ENCODE peak calls at places on chromosomes 4 and X, in nine cellular contexts. One of them, this sample, is unnamed.

GRCh38 chr4:4343038-4343437 is 43.9 kb upstream of the NSG1 start:
- DNase-seq in stomach: no peak
- DNase-seq in GM23338: no peak
- DNase-seq in upper lobe of left lung: no peak
- DNase-seq in suprapubic skin: no peak
- DNase-seq in prostate gland: no peak
- DNase-seq in SK-N-SH: no peak
- DNase-seq in transverse colon: no peak
- DNase-seq in breast epithelium: no peak
- DNase-seq in this sample: no peak

GRCh38 chr4:45442466-45442865 is 681.4 kb downstream of the GABRG1 start:
- DNase-seq in GM23338: peak; percentile 51
- DNase-seq in upper lobe of left lung: no peak
- DNase-seq in transverse colon: no peak
- DNase-seq in stomach: no peak
- DNase-seq in suprapubic skin: no peak
- DNase-seq in breast epithelium: no peak
- DNase-seq in SK-N-SH: peak; percentile 21
- DNase-seq in prostate gland: no peak
- DNase-seq in this sample: no peak

GRCh38 chr4:84264652-84265051 is 234.4 kb downstream of the NKX6-1 start:
- DNase-seq in breast epithelium: no peak
- DNase-seq in transverse colon: no peak
- DNase-seq in GM23338: no peak
- DNase-seq in upper lobe of left lung: no peak
- DNase-seq in prostate gland: no peak
- DNase-seq in SK-N-SH: no peak
- DNase-seq in suprapubic skin: no peak
- DNase-seq in stomach: no peak
- DNase-seq in this sample: no peak

GRCh38 chr4:88893961-88894360 is 163.0 kb downstream of the FAM13A start:
- DNase-seq in GM23338: no peak
- DNase-seq in SK-N-SH: no peak
- DNase-seq in transverse colon: no peak
- DNase-seq in upper lobe of left lung: no peak
- DNase-seq in breast epithelium: no peak
- DNase-seq in stomach: no peak
- DNase-seq in suprapubic skin: no peak
- DNase-seq in prostate gland: no peak
- DNase-seq in this sample: no peak

GRCh38 chrX:72088761-72089160 is 43.0 kb downstream of the RTL5 start:
- DNase-seq in suprapubic skin: no peak
- DNase-seq in GM23338: no peak
- DNase-seq in transverse colon: no peak
- DNase-seq in stomach: no peak
- DNase-seq in breast epithelium: no peak
- DNase-seq in prostate gland: no peak
- DNase-seq in upper lobe of left lung: no peak
- DNase-seq in SK-N-SH: no peak
- DNase-seq in this sample: no peak

GRCh38 chr4:5758741-5759140 is 47.7 kb downstream of the EVC start:
- DNase-seq in GM23338: no peak
- DNase-seq in upper lobe of left lung: no peak
- DNase-seq in prostate gland: no peak
- DNase-seq in stomach: no peak
- DNase-seq in SK-N-SH: no peak
- DNase-seq in transverse colon: no peak
- DNase-seq in suprapubic skin: no peak
- DNase-seq in breast epithelium: no peak
- DNase-seq in this sample: no peak

GRCh38 chrX:105823092-105823454 is 734 bp downstream of the NRK start:
- DNase-seq in SK-N-SH: peak; percentile 7
- DNase-seq in suprapubic skin: no peak
- DNase-seq in prostate gland: no peak
- DNase-seq in transverse colon: no peak
- DNase-seq in GM23338: no peak
- DNase-seq in breast epithelium: no peak
- DNase-seq in stomach: no peak
- DNase-seq in upper lobe of left lung: no peak
- DNase-seq in this sample: no peak

GRCh38 chrX:65644621-65645287 is 22.7 kb upstream of the MSN start:
- DNase-seq in SK-N-SH: peak; percentile 12
- DNase-seq in transverse colon: peak; percentile 76
- DNase-seq in prostate gland: peak; percentile 75
- DNase-seq in suprapubic skin: peak; percentile 81
- DNase-seq in GM23338: no peak
- DNase-seq in upper lobe of left lung: no peak
- DNase-seq in stomach: peak; percentile 71
- DNase-seq in breast epithelium: peak; percentile 63
- DNase-seq in this sample: no peak

GRCh38 chr4:129167640-129168260 is 71.8 kb downstream of the C4orf33 start:
- DNase-seq in SK-N-SH: no peak
- DNase-seq in GM23338: peak; percentile 80
- DNase-seq in prostate gland: no peak
- DNase-seq in stomach: no peak
- DNase-seq in suprapubic skin: no peak
- DNase-seq in transverse colon: no peak
- DNase-seq in upper lobe of left lung: no peak
- DNase-seq in breast epithelium: no peak
- DNase-seq in this sample: no peak

GRCh38 chrX:23332101-23332887 is 2.4 kb upstream of the PTCHD1 start:
- DNase-seq in stomach: no peak
- DNase-seq in upper lobe of left lung: peak; percentile 46
- DNase-seq in breast epithelium: no peak
- DNase-seq in GM23338: peak; percentile 50
- DNase-seq in SK-N-SH: peak; percentile 47
- DNase-seq in transverse colon: peak; percentile 7
- DNase-seq in prostate gland: peak; percentile 6
- DNase-seq in suprapubic skin: no peak
- DNase-seq in this sample: no peak

GRCh38 chr4:178632415-178632814 is 1190.2 kb upstream of the AGA start:
- DNase-seq in suprapubic skin: no peak
- DNase-seq in stomach: no peak
- DNase-seq in breast epithelium: no peak
- DNase-seq in GM23338: no peak
- DNase-seq in upper lobe of left lung: no peak
- DNase-seq in transverse colon: no peak
- DNase-seq in prostate gland: no peak
- DNase-seq in SK-N-SH: peak; percentile 34
- DNase-seq in this sample: no peak

GRCh38 chr4:89572224-89572858 is 264.6 kb downstream of the SNCA start:
- DNase-seq in GM23338: peak; percentile 10
- DNase-seq in stomach: no peak
- DNase-seq in prostate gland: no peak
- DNase-seq in breast epithelium: no peak
- DNase-seq in suprapubic skin: no peak
- DNase-seq in SK-N-SH: no peak
- DNase-seq in upper lobe of left lung: no peak
- DNase-seq in transverse colon: no peak
- DNase-seq in this sample: no peak

GRCh38 chr4:273312-274017 is 31.8 kb downstream of the ZNF732 start:
- DNase-seq in transverse colon: no peak
- DNase-seq in SK-N-SH: no peak
- DNase-seq in breast epithelium: no peak
- DNase-seq in upper lobe of left lung: no peak
- DNase-seq in prostate gland: no peak
- DNase-seq in stomach: no peak
- DNase-seq in suprapubic skin: no peak
- DNase-seq in GM23338: no peak
- DNase-seq in this sample: no peak

GRCh38 chr4:39030726-39031125 is 1.5 kb downstream of the TMEM156 start:
- DNase-seq in stomach: no peak
- DNase-seq in transverse colon: no peak
- DNase-seq in suprapubic skin: no peak
- DNase-seq in GM23338: no peak
- DNase-seq in prostate gland: no peak
- DNase-seq in breast epithelium: no peak
- DNase-seq in upper lobe of left lung: no peak
- DNase-seq in SK-N-SH: no peak
- DNase-seq in this sample: no peak

GRCh38 chr4:108742451-108742850 is 20.4 kb downstream of the ETNPPL start:
- DNase-seq in upper lobe of left lung: no peak
- DNase-seq in GM23338: no peak
- DNase-seq in SK-N-SH: no peak
- DNase-seq in stomach: no peak
- DNase-seq in suprapubic skin: no peak
- DNase-seq in prostate gland: no peak
- DNase-seq in breast epithelium: no peak
- DNase-seq in transverse colon: no peak
- DNase-seq in this sample: no peak
- TF ChIP-seq POLR2AphosphoS5 in upper lobe of left lung: no peak
- TF ChIP-seq POLR2AphosphoS5 in GM23338: no peak
- TF ChIP-seq POLR2AphosphoS5 in SK-N-SH: no peak
- TF ChIP-seq POLR2AphosphoS5 in stomach: no peak
- TF ChIP-seq POLR2AphosphoS5 in suprapubic skin: no peak
- TF ChIP-seq POLR2AphosphoS5 in prostate gland: no peak
- TF ChIP-seq POLR2AphosphoS5 in breast epithelium: no peak
- TF ChIP-seq POLR2AphosphoS5 in transverse colon: no peak
- TF ChIP-seq POLR2AphosphoS5 in this sample: no peak

DNA sequence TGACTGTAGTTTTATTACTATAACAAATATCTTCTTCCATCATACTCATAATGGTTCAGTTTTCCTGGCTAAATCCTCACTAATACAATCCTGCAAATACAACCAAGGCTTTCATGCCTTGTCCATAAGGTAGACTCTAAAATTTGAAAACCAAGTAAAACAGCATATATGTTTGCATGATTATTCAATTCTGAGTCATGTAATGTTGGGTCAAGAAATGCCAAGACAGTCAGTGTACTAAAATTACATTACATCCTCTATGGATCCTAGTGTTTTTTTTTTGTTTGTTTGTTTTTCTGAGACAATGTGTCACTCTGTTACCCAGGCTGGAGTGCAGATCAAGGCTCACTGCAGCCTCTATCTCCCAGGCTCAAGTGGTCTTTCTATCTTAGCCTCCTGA is 38.6 kb upstream of the TEX13D start:
- DNase-seq in SK-N-SH: no peak
- DNase-seq in prostate gland: no peak
- DNase-seq in GM23338: no peak
- DNase-seq in suprapubic skin: no peak
- DNase-seq in transverse colon: no peak
- DNase-seq in upper lobe of left lung: no peak
- DNase-seq in stomach: no peak
- DNase-seq in breast epithelium: no peak
- DNase-seq in this sample: no peak
- TF ChIP-seq POLR2AphosphoS5 in SK-N-SH: no peak
- TF ChIP-seq POLR2AphosphoS5 in prostate gland: no peak
- TF ChIP-seq POLR2AphosphoS5 in GM23338: no peak
- TF ChIP-seq POLR2AphosphoS5 in suprapubic skin: no peak
- TF ChIP-seq POLR2AphosphoS5 in transverse colon: no peak
- TF ChIP-seq POLR2AphosphoS5 in upper lobe of left lung: no peak
- TF ChIP-seq POLR2AphosphoS5 in stomach: no peak
- TF ChIP-seq POLR2AphosphoS5 in breast epithelium: no peak
- TF ChIP-seq POLR2AphosphoS5 in this sample: no peak

GRCh38 chr4:155587766-155588165 is 78.9 kb upstream of the GUCY1A1 start:
- DNase-seq in upper lobe of left lung: no peak
- DNase-seq in stomach: no peak
- DNase-seq in prostate gland: no peak
- DNase-seq in GM23338: no peak
- DNase-seq in suprapubic skin: no peak
- DNase-seq in breast epithelium: no peak
- DNase-seq in transverse colon: no peak
- DNase-seq in SK-N-SH: no peak
- DNase-seq in this sample: no peak

GRCh38 chr4:155591784-155592567 is 74.7 kb upstream of the GUCY1A1 start:
- DNase-seq in breast epithelium: no peak
- DNase-seq in transverse colon: no peak
- DNase-seq in prostate gland: no peak
- DNase-seq in upper lobe of left lung: no peak
- DNase-seq in stomach: no peak
- DNase-seq in SK-N-SH: no peak
- DNase-seq in GM23338: no peak
- DNase-seq in suprapubic skin: no peak
- DNase-seq in this sample: no peak

GRCh38 chr4:155591201-155591600 is 75.4 kb upstream of the GUCY1A1 start:
- DNase-seq in stomach: no peak
- DNase-seq in transverse colon: no peak
- DNase-seq in prostate gland: no peak
- DNase-seq in suprapubic skin: no peak
- DNase-seq in upper lobe of left lung: no peak
- DNase-seq in breast epithelium: no peak
- DNase-seq in SK-N-SH: no peak
- DNase-seq in GM23338: no peak
- DNase-seq in this sample: no peak

GRCh38 chr4:155590751-155591150 is 75.9 kb upstream of the GUCY1A1 start:
- DNase-seq in transverse colon: no peak
- DNase-seq in SK-N-SH: no peak
- DNase-seq in breast epithelium: no peak
- DNase-seq in upper lobe of left lung: no peak
- DNase-seq in suprapubic skin: no peak
- DNase-seq in prostate gland: no peak
- DNase-seq in stomach: no peak
- DNase-seq in GM23338: no peak
- DNase-seq in this sample: no peak

GRCh38 chr4:155588437-155588836 is 78.2 kb upstream of the GUCY1A1 start:
- DNase-seq in breast epithelium: no peak
- DNase-seq in stomach: no peak
- DNase-seq in prostate gland: no peak
- DNase-seq in suprapubic skin: no peak
- DNase-seq in GM23338: no peak
- DNase-seq in transverse colon: no peak
- DNase-seq in SK-N-SH: no peak
- DNase-seq in upper lobe of left lung: no peak
- DNase-seq in this sample: no peak
- TF ChIP-seq POLR2AphosphoS5 in breast epithelium: no peak
- TF ChIP-seq POLR2AphosphoS5 in stomach: no peak
- TF ChIP-seq POLR2AphosphoS5 in prostate gland: no peak
- TF ChIP-seq POLR2AphosphoS5 in suprapubic skin: no peak
- TF ChIP-seq POLR2AphosphoS5 in GM23338: no peak
- TF ChIP-seq POLR2AphosphoS5 in transverse colon: no peak
- TF ChIP-seq POLR2AphosphoS5 in SK-N-SH: no peak
- TF ChIP-seq POLR2AphosphoS5 in upper lobe of left lung: no peak
- TF ChIP-seq POLR2AphosphoS5 in this sample: no peak

DNA sequence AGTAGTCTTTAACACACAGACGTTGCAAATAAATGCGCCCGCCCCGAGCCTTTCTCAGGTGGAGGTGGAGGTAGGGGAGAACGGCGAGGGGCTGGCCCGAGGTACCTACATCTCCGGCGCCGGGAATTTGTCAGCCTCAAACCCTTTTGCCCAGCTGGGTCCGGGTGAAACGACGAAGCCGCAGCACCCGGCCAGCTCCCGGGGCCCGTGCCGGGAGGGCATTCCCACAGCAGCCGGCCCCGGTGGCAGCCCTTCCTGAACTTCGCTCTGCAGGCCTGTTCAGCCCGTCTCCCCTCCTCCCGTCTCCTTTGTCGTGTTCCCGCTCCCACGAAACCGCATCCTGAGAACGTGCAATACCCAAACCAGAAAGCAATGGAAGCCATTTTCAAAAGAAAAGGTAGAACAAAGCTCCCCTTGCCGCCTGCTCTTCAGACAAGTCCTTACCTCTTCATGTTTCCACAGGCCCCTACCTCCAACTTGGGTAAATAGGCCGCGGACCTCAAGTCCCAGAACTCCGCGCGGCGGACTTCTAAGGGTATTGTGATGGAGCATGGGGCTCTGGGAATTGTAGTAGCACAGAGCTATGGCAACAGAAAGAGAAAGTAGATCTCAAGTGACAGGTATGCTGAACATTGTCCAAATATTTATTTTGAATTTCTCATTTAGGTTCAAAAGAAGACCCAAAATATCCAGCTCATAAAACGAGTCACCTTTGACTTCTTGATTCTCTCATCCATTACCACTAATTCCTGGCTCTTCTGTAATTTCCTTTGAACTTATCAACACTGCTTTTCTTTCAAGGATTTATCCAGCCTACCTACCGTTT is at the start of gene RBM41:
- DNase-seq in breast epithelium: peak; percentile 56
- DNase-seq in transverse colon: peak; percentile 81
- DNase-seq in suprapubic skin: peak; percentile 77
- DNase-seq in SK-N-SH: peak; percentile 77
- DNase-seq in prostate gland: peak; percentile 82
- DNase-seq in GM23338: peak; percentile 77
- DNase-seq in stomach: peak; percentile 80
- DNase-seq in upper lobe of left lung: peak; percentile 79
- DNase-seq in this sample: peak; percentile 5
- TF ChIP-seq POLR2AphosphoS5 in breast epithelium: no peak
- TF ChIP-seq POLR2AphosphoS5 in transverse colon: no peak
- TF ChIP-seq POLR2AphosphoS5 in suprapubic skin: no peak
- TF ChIP-seq POLR2AphosphoS5 in SK-N-SH: peak; percentile 38
- TF ChIP-seq POLR2AphosphoS5 in prostate gland: peak; percentile 68
- TF ChIP-seq POLR2AphosphoS5 in GM23338: no peak
- TF ChIP-seq POLR2AphosphoS5 in stomach: no peak
- TF ChIP-seq POLR2AphosphoS5 in upper lobe of left lung: peak; percentile 16
- TF ChIP-seq POLR2AphosphoS5 in this sample: no peak